ENCODE peak calls at places on chromosomes 11 and 22, in four cellular contexts. V, P, G and Q are unnamed samples. For H3K27me3, the result is how much of the 10 kb centered on the place peaks cover.

GRCh38 chr11:99015634-99016454 is 4.9 kb upstream of the CNTN5 start:
- DNase-seq in G (peak), V (no peak), P (no peak), Q (no peak)

GRCh38 chr11:116499396-116500001 is 273.3 kb downstream of the BUD13 start:
- DNase-seq in V (peak), G (peak), P (peak), Q (peak)

GRCh38 chr22:44440224-44441160 is 57.5 kb downstream of the RTL6 start:
- DNase-seq in P (no peak), V (no peak), G (no peak), Q (no peak)

GRCh38 chr11:61129608-61130523 is 27.6 kb downstream of the CD5 start:
- DNase-seq in G (peak), V (peak), P (peak), Q (peak)

GRCh38 chr11:2789331-2789730 is 89.5 kb upstream of the KCNQ1OT1 start:
- DNase-seq in P (peak), G (no peak), V (no peak), Q (peak)

GRCh38 chr22:40404251-40405177 is 34.1 kb downstream of the SGSM3 start:
- DNase-seq in P (no peak), V (no peak), G (no peak), Q (no peak)

GRCh38 chr11:32400670-32401369 is 34.5 kb downstream of the WT1 start:
- DNase-seq in P (no peak), V (no peak), G (no peak), Q (no peak)

GRCh38 chr11:61730222-61730994 is 22.0 kb upstream of the MYRF start:
- DNase-seq in V (no peak), P (no peak), G (no peak), Q (no peak)

GRCh38 chr11:128324531-128325141 is 262.7 kb downstream of the ETS1 start:
- DNase-seq in G (no peak), P (no peak), V (peak), Q (no peak)

GRCh38 chr11:126465573-126466287 is 110.2 kb downstream of the ST3GAL4 start:
- DNase-seq in P (no peak), G (peak), V (peak), Q (no peak)

GRCh38 chr11:69333906-69334305 is 40.0 kb downstream of the MYEOV start:
- DNase-seq in V (no peak), P (no peak), G (no peak), Q (no peak)

GRCh38 chr22:39960791-39961746 is 872 bp downstream of the TMA7B start:
- DNase-seq in P (no peak), G (no peak), V (peak), Q (no peak)

GRCh38 chr11:70267405-70267950 is 3.0 kb upstream of the PPFIA1 start:
- DNase-seq in V (no peak), P (no peak), G (no peak), Q (no peak)

GRCh38 chr22:42316988-42317387 is 46.5 kb upstream of the TCF20 start:
- DNase-seq in G (no peak), V (peak), P (no peak), Q (no peak)

GRCh38 chr22:44037519-44038370 is 13.6 kb downstream of the PARVB start:
- DNase-seq in G (peak), P (peak), V (peak), Q (peak)

GRCh38 chr11:1759851-1760220 is 3.9 kb downstream of the CTSD start:
- DNase-seq in G (no peak), P (no peak), V (no peak), Q (no peak)

GRCh38 chr11:1760351-1761109 is 3.2 kb downstream of the CTSD start:
- DNase-seq in P (peak), G (peak), V (peak), Q (no peak)

GRCh38 chr11:1761857-1762536 is 1.7 kb downstream of the CTSD start:
- DNase-seq in P (no peak), V (no peak), G (no peak), Q (no peak)

GRCh38 chr11:1762537-1763302 is 1.0 kb downstream of the CTSD start:
- DNase-seq in V (peak), P (peak), G (peak), Q (no peak)

GRCh38 chr11:1761110-1761856 is 2.4 kb downstream of the CTSD start:
- DNase-seq in P (no peak), G (no peak), V (no peak), Q (peak)
- H3K4me3 ChIP-seq in P (peak), G (no peak), V (peak), Q (no peak)

GRCh38 chr22:37968452-37969251 is 15.2 kb downstream of the POLR2F start:
- DNase-seq in G (no peak), P (no peak), V (no peak), Q (no peak)
- TF ChIP-seq POLR2A in G (no peak), P (no peak), V (no peak), Q (no peak)

DNA sequence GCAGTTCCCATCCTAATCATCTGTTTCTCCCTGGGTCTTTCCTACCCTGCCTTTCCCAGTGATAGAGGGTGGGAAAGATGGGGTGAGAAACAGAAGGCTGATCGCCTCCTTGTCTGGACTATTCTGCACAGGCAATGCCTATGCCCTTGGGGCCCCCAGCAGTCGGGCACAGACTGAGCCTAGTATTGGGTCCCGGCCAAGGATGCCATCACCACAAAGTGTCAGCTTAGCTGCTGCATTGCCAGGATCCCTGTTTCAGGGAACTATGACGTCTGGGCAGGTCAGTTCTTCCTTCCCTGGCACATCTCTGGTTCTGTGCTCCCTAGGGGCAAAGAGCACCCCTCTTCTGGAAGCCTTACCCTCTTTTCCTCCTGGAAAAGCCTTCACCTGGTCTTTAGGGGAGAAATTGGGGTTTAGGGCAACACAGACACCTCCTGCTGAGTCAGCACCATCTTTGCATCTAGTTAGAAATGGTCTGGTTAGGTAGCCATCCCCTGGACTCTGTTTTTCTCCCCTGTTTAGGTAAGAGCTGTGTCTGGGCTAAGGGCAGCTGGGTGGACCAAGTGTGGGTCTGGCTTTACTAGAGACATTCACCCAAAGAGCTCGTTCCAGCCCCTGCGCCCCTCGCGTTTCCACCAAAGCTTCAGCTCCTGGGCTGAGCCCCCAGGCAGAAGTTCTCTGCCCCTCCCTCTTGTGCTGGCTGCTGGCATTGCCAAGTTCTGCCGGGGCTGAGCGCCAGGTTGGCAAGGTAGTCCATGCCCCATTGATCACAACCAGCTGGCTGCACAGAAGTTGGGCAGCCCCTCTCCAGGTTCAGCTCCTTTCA is 2.0 kb downstream of the ADAMTS8 start:
- DNase-seq in P (no peak), V (no peak), G (no peak), Q (no peak)
- H3K27me3 ChIP-seq in P (under half), V (half or more), G (under half), Q (under half)

DNA sequence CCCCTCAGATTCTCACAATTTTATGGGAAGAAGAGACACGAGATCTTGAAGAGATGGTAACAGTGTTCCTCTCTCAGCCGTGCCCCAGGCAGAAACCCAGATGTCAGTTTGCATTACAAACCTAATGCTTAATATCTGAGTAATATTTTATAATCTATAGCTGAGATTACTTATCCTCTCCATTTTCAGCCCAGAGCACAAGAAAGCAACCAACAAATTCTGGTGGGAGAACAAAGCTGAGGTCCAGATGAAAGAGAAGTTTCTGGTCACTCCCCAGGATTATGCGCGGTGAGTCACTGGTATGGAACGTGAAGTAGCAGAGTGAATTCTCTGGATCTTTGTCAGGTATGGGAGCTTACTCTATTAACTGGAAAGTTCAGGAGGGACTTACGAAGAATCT is 884 bp downstream of the CENATAC start:
- DNase-seq in V (no peak), G (no peak), P (no peak), Q (no peak)
- H3K4me3 ChIP-seq in V (peak), G (peak), P (peak), Q (peak)